ENCODE peak calls at places on chromosomes 2 and 18, in seven cellular contexts. P, B, N, F, X, U and I are unnamed samples. For H3K9me3, the result is how much of the 10 kb centered on the place peaks cover.

GRCh38 chr2:239540174-239540573 is 139.4 kb upstream of the HDAC4 start:
- DNase-seq in X (no peak), U (no peak), B (no peak), P (no peak), N (no peak), F (no peak), I (no peak)

GRCh38 chr2:26639685-26640240 is 1.4 kb downstream of the CIB4 start:
- DNase-seq in P (peak), X (no peak), U (no peak), B (no peak), F (no peak), N (no peak), I (peak)

GRCh38 chr2:25273985-25274550 is 67.7 kb downstream of the DNMT3A start:
- DNase-seq in P (no peak), U (no peak), B (no peak), X (no peak), N (no peak), F (no peak), I (no peak)

GRCh38 chr2:117057021-117057420 is 757.5 kb upstream of the DDX18 start:
- DNase-seq in N (no peak), P (no peak), X (no peak), B (no peak), U (no peak), F (no peak), I (no peak)

GRCh38 chr2:189609423-189609816 is 28.8 kb upstream of the SLC40A1 start:
- DNase-seq in U (peak), P (no peak), N (no peak), X (no peak), F (no peak), B (no peak), I (no peak)

GRCh38 chr2:134799936-134800335 is 38.5 kb upstream of the ACMSD start:
- DNase-seq in F (no peak), B (no peak), U (no peak), P (no peak), X (no peak), N (no peak), I (no peak)

GRCh38 chr2:46050489-46050888 is 246.7 kb upstream of the EPAS1 start:
- DNase-seq in N (no peak), P (no peak), F (no peak), B (no peak), X (no peak), U (no peak), I (no peak)

GRCh38 chr18:48896875-48897511 is 53.8 kb downstream of the SMAD7 start:
- DNase-seq in U (peak), N (no peak), P (peak), B (peak), F (no peak), X (peak), I (peak)

GRCh38 chr2:39717067-39717466 is 51.4 kb downstream of the TMEM178A start:
- DNase-seq in B (no peak), P (no peak), N (no peak), U (no peak), X (no peak), F (no peak), I (no peak)

GRCh38 chr2:44929680-44930273 is 11.7 kb upstream of the SIX3 start:
- DNase-seq in N (no peak), F (no peak), P (peak), X (no peak), U (no peak), B (no peak), I (no peak)

GRCh38 chr2:254231-254630 is 9.6 kb downstream of the SH3YL1 start:
- DNase-seq in B (no peak), N (no peak), X (no peak), U (no peak), F (no peak), P (no peak), I (no peak)

GRCh38 chr2:138182276-138182675 is 218.0 kb downstream of the HNMT start:
- DNase-seq in N (no peak), X (no peak), B (no peak), F (no peak), P (no peak), U (no peak), I (no peak)

GRCh38 chr2:241148239-241148638 is 1.0 kb downstream of the PASK start:
- DNase-seq in B (no peak), P (no peak), N (no peak), X (no peak), U (no peak), F (no peak), I (no peak)

GRCh38 chr2:134276381-134277172 is 22.7 kb downstream of the MGAT5 start:
- DNase-seq in P (no peak), F (no peak), N (no peak), X (no peak), U (no peak), B (no peak), I (no peak)

GRCh38 chr18:47795448-47795843 is 135.0 kb downstream of the SMAD2 start:
- DNase-seq in F (no peak), X (no peak), B (no peak), U (no peak), P (no peak), N (no peak), I (no peak)

GRCh38 chr2:23399674-23400261 is 14.8 kb downstream of the KLHL29 start:
- DNase-seq in X (no peak), P (no peak), U (no peak), B (no peak), N (no peak), F (no peak), I (no peak)

GRCh38 chr2:59900728-59901452 is 652.6 kb downstream of the BCL11A start:
- DNase-seq in F (no peak), P (no peak), U (no peak), X (no peak), N (no peak), B (peak), I (no peak)

GRCh38 chr2:25567406-25567805 is 106.0 kb downstream of the DTNB start:
- DNase-seq in P (no peak), U (peak), N (no peak), F (no peak), B (no peak), X (no peak), I (no peak)

GRCh38 chr18:35444636-35445035 is 53.1 kb downstream of the INO80C start:
- DNase-seq in P (no peak), N (no peak), X (no peak), U (no peak), F (no peak), B (no peak), I (no peak)

GRCh38 chr18:69109686-69110085 is 291.0 kb upstream of the DOK6 start:
- DNase-seq in P (no peak), N (no peak), F (no peak), U (no peak), B (no peak), X (no peak), I (no peak)

GRCh38 chr2:31415421-31415820 is 879 bp upstream of the XDH start:
- DNase-seq in B (no peak), X (no peak), F (no peak), U (no peak), P (no peak), N (no peak), I (no peak)

GRCh38 chr2:151632993-151633592 is 101.2 kb downstream of the NEB start:
- DNase-seq in P (no peak), F (no peak), B (no peak), X (no peak), N (no peak), U (peak), I (no peak)

GRCh38 chr2:28552045-28552823 is 56.4 kb downstream of the PLB1 start:
- DNase-seq in P (no peak), N (no peak), X (no peak), U (no peak), B (no peak), F (no peak), I (no peak)

GRCh38 chr18:48575658-48576453 is 37.0 kb downstream of the CTIF start:
- DNase-seq in F (no peak), P (no peak), X (no peak), U (no peak), B (no peak), N (no peak), I (peak)

GRCh38 chr2:189608160-189608559 is 27.6 kb upstream of the SLC40A1 start:
- DNase-seq in X (no peak), N (no peak), F (no peak), U (no peak), B (no peak), P (no peak), I (no peak)

GRCh38 chr2:191365089-191365488 is 119.9 kb downstream of the MYO1B start:
- DNase-seq in B (no peak), F (no peak), X (no peak), N (no peak), P (no peak), U (no peak), I (no peak)

GRCh38 chr2:163692081-163692480 is 43.7 kb downstream of the FIGN start:
- DNase-seq in X (no peak), B (no peak), F (no peak), P (no peak), U (no peak), N (no peak), I (no peak)

GRCh38 chr2:95278051-95278471 is 3.8 kb downstream of the PROM2 start:
- DNase-seq in P (no peak), U (no peak), X (no peak), F (no peak), B (no peak), N (no peak), I (no peak)

GRCh38 chr18:7844017-7844416 is 276.9 kb downstream of the PTPRM start:
- DNase-seq in P (no peak), F (no peak), X (no peak), U (no peak), N (no peak), B (no peak), I (no peak)

GRCh38 chr18:7847988-7848387 is 280.9 kb downstream of the PTPRM start:
- DNase-seq in B (no peak), F (no peak), X (no peak), P (no peak), N (no peak), U (no peak), I (no peak)

GRCh38 chr18:7847357-7847756 is 280.2 kb downstream of the PTPRM start:
- DNase-seq in P (no peak), F (no peak), X (no peak), U (no peak), N (no peak), B (no peak), I (no peak)

GRCh38 chr18:7844418-7844817 is 277.3 kb downstream of the PTPRM start:
- DNase-seq in P (no peak), N (no peak), U (no peak), X (no peak), F (no peak), B (no peak), I (no peak)

DNA sequence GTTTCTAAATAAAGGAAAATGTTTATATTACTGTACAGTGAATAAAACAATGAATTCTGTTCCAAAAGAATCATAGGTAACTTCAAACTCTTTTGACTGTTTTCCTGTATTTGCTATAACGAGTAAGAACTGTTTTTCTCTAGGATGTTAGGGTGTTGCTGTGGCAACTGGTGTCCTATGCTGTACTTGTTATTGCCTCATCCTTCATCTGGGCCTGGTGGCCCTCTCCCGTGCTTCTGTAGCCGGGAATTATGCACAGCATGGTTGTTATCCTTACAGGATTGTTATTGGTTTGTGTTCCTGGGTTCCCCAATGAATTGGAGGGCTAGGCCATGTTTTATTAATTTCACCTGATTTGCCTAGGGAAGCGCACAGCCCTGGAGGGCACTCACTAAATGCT is 279.2 kb downstream of the PTPRM start:
- DNase-seq in N (no peak), F (no peak), U (no peak), B (no peak), P (no peak), X (no peak), I (no peak)
- H3K9me3 ChIP-seq in N (under half), F (under half), U (under half), B (under half), P (under half), X (under half), I (under half)

GRCh38 chr2:80874374-80874773 is 569.8 kb upstream of the LRRTM1 start:
- DNase-seq in F (no peak), X (no peak), B (no peak), P (no peak), U (no peak), N (no peak), I (no peak)

GRCh38 chr2:80869858-80870438 is 565.4 kb upstream of the LRRTM1 start:
- DNase-seq in F (no peak), X (no peak), P (no peak), B (no peak), U (no peak), N (no peak), I (no peak)
- H3K9me3 ChIP-seq in F (under half), X (under half), P (under half), B (under half), U (under half), N (under half), I (under half)

GRCh38 chr2:80258321-80258720 is 46.2 kb downstream of the LRRTM1 start:
- DNase-seq in X (no peak), B (no peak), F (no peak), U (no peak), P (no peak), N (no peak), I (no peak)
- H3K9me3 ChIP-seq in X (under half), B (under half), F (under half), U (under half), P (under half), N (under half), I (under half)

DNA sequence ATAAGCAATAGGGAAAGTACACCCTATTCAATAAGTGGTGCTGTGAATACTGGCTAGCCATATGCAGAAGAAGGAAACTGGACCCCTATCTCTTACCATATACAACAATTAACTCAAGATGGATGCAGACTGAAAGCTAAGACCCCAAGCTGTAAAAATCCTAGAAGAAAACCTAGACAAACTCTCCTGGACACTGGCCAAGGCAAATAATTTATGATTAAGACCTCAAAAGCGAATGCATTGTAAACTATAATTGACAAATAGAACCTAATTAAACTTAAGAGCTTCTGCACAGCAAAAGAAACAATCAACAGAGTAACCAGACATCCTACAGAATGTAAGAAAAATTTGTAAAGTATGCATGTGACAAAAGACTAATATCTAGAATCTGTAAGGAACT is 41.1 kb upstream of the ASXL3 start:
- DNase-seq in U (no peak), P (no peak), B (no peak), X (no peak), F (no peak), N (no peak), I (no peak)
- H3K9me3 ChIP-seq in U (under half), P (under half), B (under half), X (under half), F (under half), N (under half), I (under half)